ENCODE peak calls at places on chromosomes 12 and 14, in five cellular contexts. W is IMR-90, T is gastrocnemius medialis, Q is heart left ventricle, M is A549. E is an unnamed sample.

GRCh38 chr14:104685216-104685997 is 4.0 kb upstream of the INF2 start:
- ATAC-seq in T (no peak), M (no peak), Q (no peak), W (no peak), E (no peak)

GRCh38 chr14:79552778-79553177 is 658.5 kb downstream of the DIO2 start:
- ATAC-seq in M (no peak), Q (no peak), W (peak), T (no peak), E (no peak)

GRCh38 chr14:102819790-102820330 is 42.6 kb downstream of the TRAF3 start:
- ATAC-seq in Q (no peak), T (no peak), M (no peak), W (no peak), E (no peak)

GRCh38 chr12:104488383-104488782 is 31.6 kb downstream of the CHST11 start:
- ATAC-seq in M (no peak), W (no peak), T (no peak), Q (no peak), E (no peak)

GRCh38 chr12:106682594-106683234 is 91.8 kb upstream of the RIC8B start:
- ATAC-seq in T (no peak), M (peak), W (peak), Q (peak), E (no peak)

GRCh38 chr14:49766839-49767238 is 1.1 kb upstream of the KLHDC2 start:
- ATAC-seq in M (no peak), W (no peak), T (no peak), Q (no peak), E (no peak)

GRCh38 chr12:110005319-110005973 is 6.2 kb downstream of the ANKRD13A start:
- ATAC-seq in T (no peak), M (no peak), Q (no peak), W (no peak), E (no peak)

GRCh38 chr12:115443351-115443938 is 759.5 kb upstream of the TBX3 start:
- ATAC-seq in T (no peak), W (no peak), Q (no peak), M (no peak), E (no peak)

GRCh38 chr14:73783107-73783727 is 68.4 kb upstream of the PTGR2 start:
- ATAC-seq in Q (peak), T (no peak), M (no peak), W (no peak), E (no peak)

GRCh38 chr14:52363001-52363704 is 49.0 kb downstream of the PTGER2 start:
- ATAC-seq in W (no peak), Q (no peak), M (no peak), T (no peak), E (no peak)

GRCh38 chr14:91392623-91393303 is 24.9 kb downstream of the CCDC88C start:
- ATAC-seq in T (no peak), W (no peak), M (no peak), Q (no peak), E (no peak)

GRCh38 chr12:53195516-53196420 is 11.3 kb downstream of the ITGB7 start:
- ATAC-seq in T (no peak), M (no peak), Q (no peak), W (no peak), E (no peak)

GRCh38 chr14:72434856-72435255 is 459.0 kb downstream of the DPF3 start:
- ATAC-seq in Q (no peak), W (no peak), M (no peak), T (no peak), E (no peak)

GRCh38 chr14:70776197-70776596 is 33.1 kb downstream of the MAP3K9 start:
- ATAC-seq in Q (no peak), M (no peak), W (no peak), T (no peak), E (no peak)

GRCh38 chr12:130714091-130714590 is 2.0 kb downstream of the RIMBP2 start:
- ATAC-seq in M (no peak), Q (no peak), T (no peak), W (no peak), E (peak)

GRCh38 chr12:104733717-104734175 is 224.3 kb downstream of the SLC41A2 start:
- ATAC-seq in W (no peak), T (no peak), Q (peak), M (no peak), E (no peak)

GRCh38 chr14:34750670-34751069 is 36.3 kb upstream of the CFL2 start:
- ATAC-seq in T (no peak), W (peak), Q (no peak), M (no peak), E (no peak)

GRCh38 chr12:74906224-74906623 is 303.4 kb downstream of the KCNC2 start:
- ATAC-seq in M (no peak), T (no peak), W (no peak), Q (no peak), E (no peak)

DNA sequence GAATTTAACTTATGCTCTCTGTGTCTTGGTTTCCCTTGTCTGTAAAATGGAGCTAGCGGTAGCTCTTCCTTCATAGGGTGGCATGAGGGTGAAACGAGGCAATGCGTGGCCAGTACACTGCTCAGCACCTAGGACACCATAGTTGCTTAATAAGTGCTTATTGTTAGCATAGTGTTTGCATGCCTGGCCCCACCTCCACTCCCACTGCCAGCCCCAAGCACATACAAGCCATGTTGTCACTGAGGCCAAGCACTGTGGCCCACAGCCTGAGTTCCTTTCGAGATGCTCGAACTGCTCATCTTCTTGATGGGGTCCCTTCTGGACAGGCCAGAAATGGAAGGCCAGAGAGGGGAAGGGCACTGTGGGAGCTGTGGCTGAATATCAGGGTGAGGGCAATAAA is 839 bp downstream of the FICD start:
- ATAC-seq in W (no peak), Q (no peak), M (peak), T (no peak), E (no peak)
- TF ChIP-seq POLR2A in W (no peak), Q (no peak), M (no peak), T (no peak), E (no peak)

DNA sequence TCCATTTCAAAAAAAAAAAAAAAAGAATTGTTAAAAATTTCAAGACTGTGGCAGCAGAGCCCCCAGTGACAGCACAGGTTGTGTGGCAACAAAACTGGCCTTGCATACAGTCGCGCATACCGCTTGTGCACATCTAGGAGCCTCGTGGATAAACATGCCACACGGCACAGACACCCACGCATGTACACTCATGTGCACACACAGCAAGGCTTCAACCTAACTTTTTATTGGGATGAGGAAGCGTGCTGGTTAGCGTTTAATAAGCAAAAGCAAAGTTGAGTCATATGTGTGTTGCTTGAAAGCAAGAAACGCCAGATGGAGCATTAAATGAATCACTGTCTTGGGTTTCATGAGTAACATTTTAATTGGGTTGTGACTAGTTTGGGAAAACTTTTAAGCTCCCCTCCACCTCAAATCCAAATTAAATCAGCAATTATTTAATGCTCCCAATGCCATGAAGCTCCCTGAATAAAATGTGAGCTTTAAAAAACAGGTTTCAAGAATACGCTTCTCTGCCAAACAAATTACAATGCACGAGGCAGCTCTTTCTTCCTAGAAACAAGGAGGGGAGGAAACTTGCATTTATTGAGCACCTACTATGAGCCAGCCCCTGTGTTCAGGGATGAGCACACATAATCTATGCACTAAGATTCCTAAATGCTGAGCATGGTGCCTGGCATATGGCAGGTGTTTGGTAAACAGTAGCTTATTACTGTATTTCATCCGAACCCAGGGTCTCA is 35.7 kb upstream of the EML1 start:
- ATAC-seq in Q (peak), T (no peak), M (peak), W (peak), E (no peak)
- H3K27ac ChIP-seq in Q (no peak), T (no peak), M (peak), W (peak), E (no peak)

GRCh38 chr12:50185975-50186663 is 18.9 kb upstream of the CERS5 start:
- ATAC-seq in T (no peak), M (no peak), W (no peak), Q (no peak), E (no peak)
- TF ChIP-seq POLR2A in T (no peak), M (no peak), W (no peak), Q (no peak), E (no peak)

DNA sequence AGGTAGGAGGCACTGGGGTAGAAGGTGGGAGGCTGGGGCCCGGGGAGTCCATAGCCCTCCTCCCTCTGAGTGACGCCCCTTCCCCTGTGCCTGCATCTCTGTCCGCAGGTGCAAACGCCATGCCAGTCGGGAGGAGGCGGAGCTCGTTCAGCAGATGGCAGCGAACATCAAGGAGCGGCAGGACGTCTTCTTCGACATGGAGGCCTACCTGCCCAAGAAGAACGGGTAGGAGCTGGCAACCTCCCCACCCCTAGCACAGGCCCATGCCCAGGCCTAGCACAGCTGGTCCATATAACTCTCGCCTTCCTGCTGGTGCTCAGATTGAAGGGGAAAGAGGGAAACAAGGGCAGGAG is 35.6 kb downstream of the TMEM120B start:
- ATAC-seq in Q (peak), T (no peak), W (no peak), M (peak), E (no peak)
- H3K27ac ChIP-seq in Q (peak), T (peak), W (peak), M (peak), E (peak)